ENCODE peak calls at places on chromosomes 4 and X, in six cellular contexts. One of them, this sample, is unnamed.

GRCh38 chr4:89134775-89135319 is 23.5 kb downstream of the TIGD2 start:
- DNase-seq in aorta: no peak
- DNase-seq in psoas muscle: no peak
- DNase-seq in astrocyte of the spinal cord: peak
- DNase-seq in cardiac muscle cell: no peak
- DNase-seq in right cardiac atrium: no peak
- DNase-seq in this sample: peak

GRCh38 chrX:103404225-103405008 is 28.1 kb downstream of the BEX3 start:
- DNase-seq in aorta: peak
- DNase-seq in psoas muscle: peak
- DNase-seq in astrocyte of the spinal cord: peak
- DNase-seq in cardiac muscle cell: peak
- DNase-seq in right cardiac atrium: peak
- DNase-seq in this sample: peak

GRCh38 chr4:158374318-158374717 is 147.4 kb upstream of the RXFP1 start:
- DNase-seq in aorta: no peak
- DNase-seq in psoas muscle: no peak
- DNase-seq in astrocyte of the spinal cord: no peak
- DNase-seq in cardiac muscle cell: no peak
- DNase-seq in right cardiac atrium: no peak
- DNase-seq in this sample: no peak

GRCh38 chrX:21657318-21658151 is 595 bp downstream of the KLHL34 start:
- DNase-seq in aorta: peak
- DNase-seq in psoas muscle: peak
- DNase-seq in astrocyte of the spinal cord: no peak
- DNase-seq in cardiac muscle cell: no peak
- DNase-seq in right cardiac atrium: peak
- DNase-seq in this sample: no peak

GRCh38 chr4:120841580-120841979 is 80.9 kb downstream of the PRDM5 start:
- DNase-seq in aorta: no peak
- DNase-seq in psoas muscle: no peak
- DNase-seq in astrocyte of the spinal cord: peak
- DNase-seq in cardiac muscle cell: no peak
- DNase-seq in right cardiac atrium: no peak
- DNase-seq in this sample: no peak

GRCh38 chrX:1592128-1592862 is 891 bp downstream of the AKAP17A start:
- DNase-seq in aorta: peak
- DNase-seq in psoas muscle: no peak
- DNase-seq in astrocyte of the spinal cord: no peak
- DNase-seq in cardiac muscle cell: peak
- DNase-seq in right cardiac atrium: no peak
- DNase-seq in this sample: peak

GRCh38 chr4:6509587-6509986 is 37.2 kb upstream of the PPP2R2C start:
- DNase-seq in aorta: no peak
- DNase-seq in psoas muscle: no peak
- DNase-seq in astrocyte of the spinal cord: no peak
- DNase-seq in cardiac muscle cell: no peak
- DNase-seq in right cardiac atrium: no peak
- DNase-seq in this sample: no peak

GRCh38 chrX:104315555-104315954 is 60.8 kb upstream of the ESX1 start:
- DNase-seq in aorta: no peak
- DNase-seq in psoas muscle: no peak
- DNase-seq in astrocyte of the spinal cord: peak
- DNase-seq in cardiac muscle cell: no peak
- DNase-seq in right cardiac atrium: no peak
- DNase-seq in this sample: no peak

GRCh38 chr4:123110685-123111084 is 188.3 kb upstream of the NUDT6 start:
- DNase-seq in aorta: no peak
- DNase-seq in psoas muscle: no peak
- DNase-seq in astrocyte of the spinal cord: no peak
- DNase-seq in cardiac muscle cell: no peak
- DNase-seq in right cardiac atrium: no peak
- DNase-seq in this sample: no peak

GRCh38 chrX:101550362-101550761 is at the start of gene ARMCX1:
- DNase-seq in aorta: peak
- DNase-seq in psoas muscle: peak
- DNase-seq in astrocyte of the spinal cord: peak
- DNase-seq in cardiac muscle cell: peak
- DNase-seq in right cardiac atrium: peak
- DNase-seq in this sample: peak

GRCh38 chr4:128298852-128299251 is 11.2 kb upstream of the PGRMC2 start:
- DNase-seq in aorta: no peak
- DNase-seq in psoas muscle: no peak
- DNase-seq in astrocyte of the spinal cord: no peak
- DNase-seq in cardiac muscle cell: no peak
- DNase-seq in right cardiac atrium: no peak
- DNase-seq in this sample: no peak

GRCh38 chr4:113141901-113142346 is 92.5 kb downstream of the ANK2 start:
- DNase-seq in aorta: no peak
- DNase-seq in psoas muscle: no peak
- DNase-seq in astrocyte of the spinal cord: peak
- DNase-seq in cardiac muscle cell: no peak
- DNase-seq in right cardiac atrium: no peak
- DNase-seq in this sample: peak

GRCh38 chr4:154004028-154004427 is 215.1 kb upstream of the SFRP2 start:
- DNase-seq in aorta: no peak
- DNase-seq in psoas muscle: no peak
- DNase-seq in astrocyte of the spinal cord: no peak
- DNase-seq in cardiac muscle cell: no peak
- DNase-seq in right cardiac atrium: no peak
- DNase-seq in this sample: no peak

GRCh38 chr4:165563851-165564250 is 185.0 kb downstream of the CPE start:
- DNase-seq in aorta: no peak
- DNase-seq in psoas muscle: no peak
- DNase-seq in astrocyte of the spinal cord: peak
- DNase-seq in cardiac muscle cell: no peak
- DNase-seq in right cardiac atrium: no peak
- DNase-seq in this sample: no peak

GRCh38 chr4:111540661-111541060 is 604.6 kb upstream of the FAM241A start:
- DNase-seq in aorta: no peak
- DNase-seq in psoas muscle: no peak
- DNase-seq in astrocyte of the spinal cord: no peak
- DNase-seq in cardiac muscle cell: no peak
- DNase-seq in right cardiac atrium: no peak
- DNase-seq in this sample: no peak

GRCh38 chrX:48493890-48494364 is 14.9 kb upstream of the PORCN start:
- DNase-seq in aorta: no peak
- DNase-seq in psoas muscle: no peak
- DNase-seq in astrocyte of the spinal cord: peak
- DNase-seq in cardiac muscle cell: peak
- DNase-seq in right cardiac atrium: no peak
- DNase-seq in this sample: no peak

GRCh38 chr4:98327694-98328093 is 66.5 kb downstream of the RAP1GDS1 start:
- DNase-seq in aorta: no peak
- DNase-seq in psoas muscle: no peak
- DNase-seq in astrocyte of the spinal cord: no peak
- DNase-seq in cardiac muscle cell: no peak
- DNase-seq in right cardiac atrium: no peak
- DNase-seq in this sample: no peak

GRCh38 chr4:16686195-16686594 is 212.2 kb downstream of the LDB2 start:
- DNase-seq in aorta: no peak
- DNase-seq in psoas muscle: no peak
- DNase-seq in astrocyte of the spinal cord: peak
- DNase-seq in cardiac muscle cell: no peak
- DNase-seq in right cardiac atrium: no peak
- DNase-seq in this sample: peak

GRCh38 chrX:52574416-52575275 is 57.8 kb upstream of the XAGE1B start:
- DNase-seq in aorta: no peak
- DNase-seq in psoas muscle: no peak
- DNase-seq in astrocyte of the spinal cord: peak
- DNase-seq in cardiac muscle cell: peak
- DNase-seq in right cardiac atrium: no peak
- DNase-seq in this sample: peak

GRCh38 chr4:186644737-186645261 is 78.9 kb downstream of the FAT1 start:
- DNase-seq in aorta: no peak
- DNase-seq in psoas muscle: no peak
- DNase-seq in astrocyte of the spinal cord: peak
- DNase-seq in cardiac muscle cell: peak
- DNase-seq in right cardiac atrium: peak
- DNase-seq in this sample: no peak

GRCh38 chrX:130563476-130563875 is 161.7 kb downstream of the RBMX2 start:
- DNase-seq in aorta: no peak
- DNase-seq in psoas muscle: no peak
- DNase-seq in astrocyte of the spinal cord: no peak
- DNase-seq in cardiac muscle cell: no peak
- DNase-seq in right cardiac atrium: no peak
- DNase-seq in this sample: no peak

GRCh38 chrX:38260231-38260630 is 39.6 kb upstream of the SRPX start:
- DNase-seq in aorta: no peak
- DNase-seq in psoas muscle: no peak
- DNase-seq in astrocyte of the spinal cord: peak
- DNase-seq in cardiac muscle cell: peak
- DNase-seq in right cardiac atrium: no peak
- DNase-seq in this sample: no peak

GRCh38 chr4:11615601-11616000 is 186.9 kb upstream of the HS3ST1 start:
- DNase-seq in aorta: no peak
- DNase-seq in psoas muscle: no peak
- DNase-seq in astrocyte of the spinal cord: no peak
- DNase-seq in cardiac muscle cell: no peak
- DNase-seq in right cardiac atrium: no peak
- DNase-seq in this sample: no peak

GRCh38 chrX:30278365-30278764 is 30.8 kb downstream of the NR0B1 start:
- DNase-seq in aorta: no peak
- DNase-seq in psoas muscle: no peak
- DNase-seq in astrocyte of the spinal cord: peak
- DNase-seq in cardiac muscle cell: no peak
- DNase-seq in right cardiac atrium: no peak
- DNase-seq in this sample: no peak

GRCh38 chrX:1481636-1482529 is 29.2 kb upstream of the ASMTL start:
- DNase-seq in aorta: peak
- DNase-seq in psoas muscle: peak
- DNase-seq in astrocyte of the spinal cord: peak
- DNase-seq in cardiac muscle cell: peak
- DNase-seq in right cardiac atrium: peak
- DNase-seq in this sample: peak

GRCh38 chr4:5018096-5018495 is 1.2 kb downstream of the CYTL1 start:
- DNase-seq in aorta: no peak
- DNase-seq in psoas muscle: no peak
- DNase-seq in astrocyte of the spinal cord: peak
- DNase-seq in cardiac muscle cell: no peak
- DNase-seq in right cardiac atrium: no peak
- DNase-seq in this sample: no peak

GRCh38 chr4:19380600-19380999 is 871.1 kb upstream of the SLIT2 start:
- DNase-seq in aorta: no peak
- DNase-seq in psoas muscle: no peak
- DNase-seq in astrocyte of the spinal cord: peak
- DNase-seq in cardiac muscle cell: no peak
- DNase-seq in right cardiac atrium: no peak
- DNase-seq in this sample: peak

GRCh38 chr4:92163348-92163747 is 140.4 kb upstream of the GRID2 start:
- DNase-seq in aorta: no peak
- DNase-seq in psoas muscle: no peak
- DNase-seq in astrocyte of the spinal cord: peak
- DNase-seq in cardiac muscle cell: no peak
- DNase-seq in right cardiac atrium: no peak
- DNase-seq in this sample: no peak

GRCh38 chr4:22730049-22730448 is 37.3 kb downstream of the GBA3 start:
- DNase-seq in aorta: no peak
- DNase-seq in psoas muscle: no peak
- DNase-seq in astrocyte of the spinal cord: no peak
- DNase-seq in cardiac muscle cell: no peak
- DNase-seq in right cardiac atrium: no peak
- DNase-seq in this sample: no peak

DNA sequence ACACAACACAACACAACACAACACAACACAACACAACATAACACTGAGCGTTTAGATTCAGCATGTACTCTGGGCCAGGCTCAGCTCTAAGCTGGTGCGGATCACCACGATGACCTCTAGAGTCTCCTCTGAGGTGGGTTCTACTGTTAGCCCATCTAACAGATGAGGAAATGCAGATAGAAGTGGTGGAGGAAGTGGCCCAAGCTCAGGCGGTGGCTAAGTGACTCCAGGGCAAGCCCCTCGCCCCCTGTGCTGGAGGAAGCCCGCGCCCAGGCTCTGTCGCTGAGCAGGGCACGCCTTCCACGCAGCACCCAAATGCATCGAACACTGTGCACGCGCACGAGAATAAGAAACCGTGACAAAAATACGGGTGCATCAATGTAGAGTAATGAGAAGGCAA is 45.3 kb upstream of the CDKN2AIP start:
- DNase-seq in aorta: no peak
- DNase-seq in psoas muscle: no peak
- DNase-seq in astrocyte of the spinal cord: no peak
- DNase-seq in cardiac muscle cell: no peak
- DNase-seq in right cardiac atrium: no peak
- DNase-seq in this sample: no peak
- H3K4me3 ChIP-seq in aorta: no peak
- H3K4me3 ChIP-seq in psoas muscle: no peak
- H3K4me3 ChIP-seq in astrocyte of the spinal cord: no peak
- H3K4me3 ChIP-seq in cardiac muscle cell: no peak
- H3K4me3 ChIP-seq in right cardiac atrium: no peak
- H3K4me3 ChIP-seq in this sample: no peak

GRCh38 chr4:40662962-40663604 is 33.4 kb upstream of the RBM47 start:
- DNase-seq in aorta: no peak
- DNase-seq in psoas muscle: no peak
- DNase-seq in astrocyte of the spinal cord: peak
- DNase-seq in cardiac muscle cell: no peak
- DNase-seq in right cardiac atrium: no peak
- DNase-seq in this sample: peak
- H3K4me3 ChIP-seq in aorta: no peak
- H3K4me3 ChIP-seq in psoas muscle: no peak
- H3K4me3 ChIP-seq in astrocyte of the spinal cord: no peak
- H3K4me3 ChIP-seq in cardiac muscle cell: no peak
- H3K4me3 ChIP-seq in right cardiac atrium: no peak
- H3K4me3 ChIP-seq in this sample: peak

GRCh38 chr4:140240237-140240636 is 86.3 kb upstream of the MAML3 start:
- DNase-seq in aorta: no peak
- DNase-seq in psoas muscle: no peak
- DNase-seq in astrocyte of the spinal cord: no peak
- DNase-seq in cardiac muscle cell: no peak
- DNase-seq in right cardiac atrium: no peak
- DNase-seq in this sample: no peak

GRCh38 chr4:140236649-140237160 is 82.7 kb upstream of the MAML3 start:
- DNase-seq in aorta: no peak
- DNase-seq in psoas muscle: no peak
- DNase-seq in astrocyte of the spinal cord: no peak
- DNase-seq in cardiac muscle cell: no peak
- DNase-seq in right cardiac atrium: no peak
- DNase-seq in this sample: no peak

GRCh38 chr4:140239311-140239710 is 85.3 kb upstream of the MAML3 start:
- DNase-seq in aorta: no peak
- DNase-seq in psoas muscle: no peak
- DNase-seq in astrocyte of the spinal cord: no peak
- DNase-seq in cardiac muscle cell: no peak
- DNase-seq in right cardiac atrium: no peak
- DNase-seq in this sample: no peak

GRCh38 chr4:140238353-140239041 is 84.5 kb upstream of the MAML3 start:
- DNase-seq in aorta: peak
- DNase-seq in psoas muscle: peak
- DNase-seq in astrocyte of the spinal cord: peak
- DNase-seq in cardiac muscle cell: peak
- DNase-seq in right cardiac atrium: peak
- DNase-seq in this sample: peak

GRCh38 chr4:140237616-140238352 is 83.8 kb upstream of the MAML3 start:
- DNase-seq in aorta: peak
- DNase-seq in psoas muscle: peak
- DNase-seq in astrocyte of the spinal cord: peak
- DNase-seq in cardiac muscle cell: peak
- DNase-seq in right cardiac atrium: peak
- DNase-seq in this sample: peak
- H3K4me3 ChIP-seq in aorta: no peak
- H3K4me3 ChIP-seq in psoas muscle: peak
- H3K4me3 ChIP-seq in astrocyte of the spinal cord: no peak
- H3K4me3 ChIP-seq in cardiac muscle cell: no peak
- H3K4me3 ChIP-seq in right cardiac atrium: no peak
- H3K4me3 ChIP-seq in this sample: no peak

GRCh38 chrX:3377560-3377959 is 31.1 kb upstream of the MXRA5 start:
- DNase-seq in aorta: no peak
- DNase-seq in psoas muscle: no peak
- DNase-seq in astrocyte of the spinal cord: no peak
- DNase-seq in cardiac muscle cell: no peak
- DNase-seq in right cardiac atrium: no peak
- DNase-seq in this sample: no peak
- H3K4me3 ChIP-seq in aorta: no peak
- H3K4me3 ChIP-seq in psoas muscle: no peak
- H3K4me3 ChIP-seq in astrocyte of the spinal cord: no peak
- H3K4me3 ChIP-seq in cardiac muscle cell: no peak
- H3K4me3 ChIP-seq in right cardiac atrium: no peak
- H3K4me3 ChIP-seq in this sample: no peak

This sample was measured in skeletal muscle cell.